ENCODE peak calls at places on chromosome 21, in six cellular contexts. Z is activated gamma-delta T cell treated with anti-CD3 and anti-CD28 coated beads, Interleukin-2, amount 50 U/mL, for 16 hours; W is mesothelial cell of epicardium; G is DMS79 treated with DMSO at 0.1 percent for 48 hours; J is LoVo; R is astrocyte of the spinal cord. Y is an unnamed sample.

GRCh38 chr21:42539931-42540343 is 26.3 kb downstream of the SLC37A1 start:
- DNase-seq in G (no peak), R (no peak), W (no peak), Z (no peak), J (no peak), Y (no peak)

GRCh38 chr21:41482321-41482720 is 25.6 kb downstream of the TMPRSS2 start:
- DNase-seq in J (no peak), W (no peak), R (peak), G (peak), Z (no peak), Y (no peak)

GRCh38 chr21:31665397-31665796 is 5.9 kb downstream of the SOD1 start:
- DNase-seq in Z (no peak), J (no peak), W (no peak), G (no peak), R (no peak), Y (no peak)

GRCh38 chr21:27804515-27804914 is 837.6 kb upstream of the ADAMTS5 start:
- DNase-seq in J (no peak), Z (no peak), W (no peak), G (no peak), R (no peak), Y (no peak)

GRCh38 chr21:20728691-20729090 is 269.5 kb upstream of the NCAM2 start:
- DNase-seq in G (no peak), W (no peak), R (no peak), J (no peak), Z (no peak), Y (no peak)

GRCh38 chr21:35179990-35180557 is 131.0 kb upstream of the RUNX1 start:
- DNase-seq in R (peak), G (peak), W (no peak), Z (no peak), J (peak), Y (no peak)

GRCh38 chr21:41895643-41896493 is 16.7 kb upstream of the PRDM15 start:
- DNase-seq in R (peak), W (no peak), Z (peak), G (peak), J (no peak), Y (no peak)

GRCh38 chr21:39314155-39315027 is 959 bp upstream of the BRWD1 start:
- DNase-seq in W (peak), Z (peak), R (peak), J (peak), G (peak), Y (no peak)

GRCh38 chr21:44083631-44084291 is 23.4 kb upstream of the PWP2 start:
- DNase-seq in Z (peak), R (no peak), J (no peak), W (no peak), G (no peak), Y (no peak)

GRCh38 chr21:26842300-26842699 is 2.9 kb downstream of the ADAMTS1 start:
- DNase-seq in R (no peak), G (no peak), W (no peak), Z (no peak), J (no peak), Y (no peak)

GRCh38 chr21:37915941-37916794 is at the start of gene KCNJ6:
- DNase-seq in J (no peak), Z (no peak), R (peak), W (peak), G (peak), Y (peak)

GRCh38 chr21:34511787-34512451 is at the start of gene KCNE1:
- DNase-seq in W (no peak), J (no peak), G (no peak), R (no peak), Z (no peak), Y (no peak)

GRCh38 chr21:34948157-34948556 is 100.9 kb downstream of the RUNX1 start:
- DNase-seq in G (no peak), J (no peak), R (no peak), W (no peak), Z (no peak), Y (no peak)

GRCh38 chr21:14955936-14956520 is 108.8 kb downstream of the NRIP1 start:
- DNase-seq in Z (no peak), J (no peak), G (no peak), R (no peak), W (no peak), Y (no peak)

GRCh38 chr21:31132574-31133242 is 94.4 kb upstream of the KRTAP19-8 start:
- DNase-seq in G (no peak), R (peak), Z (peak), W (no peak), J (no peak), Y (no peak)

GRCh38 chr21:32475162-32475812 is 62.8 kb downstream of the EVA1C start:
- DNase-seq in W (no peak), R (peak), J (peak), G (no peak), Z (no peak), Y (no peak)

GRCh38 chr21:45265721-45266517 is 21.8 kb downstream of the POFUT2 start:
- DNase-seq in Z (no peak), J (no peak), G (no peak), R (no peak), W (peak), Y (no peak)

GRCh38 chr21:35273331-35273730 is 224.2 kb upstream of the RUNX1 start:
- DNase-seq in W (no peak), J (peak), R (no peak), Z (no peak), G (no peak), Y (no peak)

GRCh38 chr21:34900376-34900775 is 148.7 kb downstream of the RUNX1 start:
- DNase-seq in J (peak), G (peak), Z (no peak), W (no peak), R (peak), Y (no peak)

GRCh38 chr21:33666153-33666552 is 23.9 kb downstream of the ITSN1 start:
- DNase-seq in G (no peak), R (no peak), W (no peak), Z (no peak), J (no peak), Y (no peak)

GRCh38 chr21:45110873-45111624 is 36.7 kb downstream of the ADARB1 start:
- DNase-seq in R (no peak), W (no peak), G (peak), J (no peak), Z (no peak), Y (no peak)

GRCh38 chr21:31526040-31526439 is 133.5 kb upstream of the SOD1 start:
- DNase-seq in J (no peak), Z (no peak), G (no peak), R (peak), W (no peak), Y (no peak)

GRCh38 chr21:37383066-37383465 is 16.5 kb downstream of the DYRK1A start:
- DNase-seq in W (no peak), Z (no peak), G (no peak), J (no peak), R (no peak), Y (no peak)

GRCh38 chr21:41045534-41046268 is 122.3 kb upstream of the BACE2 start:
- DNase-seq in R (no peak), Z (no peak), J (peak), G (peak), W (peak), Y (no peak)

GRCh38 chr21:37593015-37593414 is 226.4 kb downstream of the DYRK1A start:
- DNase-seq in W (no peak), R (peak), J (no peak), G (no peak), Z (no peak), Y (no peak)

GRCh38 chr21:32604484-32604883 is 7.7 kb downstream of the CFAP298 start:
- DNase-seq in G (peak), R (no peak), Z (no peak), J (no peak), W (no peak), Y (no peak)

GRCh38 chr21:16419188-16419874 is 689.5 kb downstream of the USP25 start:
- DNase-seq in J (no peak), Z (no peak), R (peak), G (peak), W (peak), Y (no peak)

Y was measured in D721Med.